ENCODE peak calls at places on chromosomes 2 and 18, in seven cellular contexts. N is hypothalamus; M is stimulated activated CD4-positive, alpha-beta T cell treated with anti-CD3 and anti-CD28 coated beads, Interleukin-2, amount 100 ng/mL, for 48 hours; Q is brain microvascular endothelial cell; K is iPS-NIHi11; J is C1 segment of cervical spinal cord; C is colonic mucosa. B is an unnamed sample.

GRCh38 chr2:225177098-225177497 is 134.8 kb upstream of the DOCK10 start:
- DNase-seq in K (no peak), M (no peak), C (no peak), N (no peak), Q (peak), J (peak), B (peak)

GRCh38 chr2:240293865-240294461 is 141.5 kb upstream of the GPC1 start:
- DNase-seq in N (no peak), M (no peak), J (no peak), C (no peak), K (peak), Q (no peak), B (no peak)

GRCh38 chr18:22168360-22168921 is 948 bp upstream of the GATA6 start:
- DNase-seq in C (peak), J (no peak), Q (no peak), K (no peak), M (no peak), N (no peak), B (no peak)

GRCh38 chr2:99404800-99405669 is 67.8 kb downstream of the EIF5B start:
- DNase-seq in C (no peak), M (no peak), Q (no peak), K (no peak), N (no peak), J (no peak), B (no peak)

GRCh38 chr2:237901932-237902846 is 42.8 kb downstream of the RAMP1 start:
- DNase-seq in K (no peak), Q (no peak), N (no peak), M (no peak), J (no peak), C (no peak), B (no peak)

GRCh38 chr2:150971910-150972309 is 289.8 kb downstream of the RBM43 start:
- DNase-seq in Q (no peak), J (no peak), C (no peak), K (no peak), N (no peak), M (no peak), B (no peak)

GRCh38 chr2:239884051-239884405 is 141.1 kb downstream of the NDUFA10 start:
- DNase-seq in K (no peak), Q (no peak), J (no peak), M (no peak), N (no peak), C (no peak), B (no peak)

GRCh38 chr2:189222440-189222839 is 42.9 kb upstream of the COL5A2 start:
- DNase-seq in Q (no peak), K (peak), J (no peak), N (no peak), M (no peak), C (peak), B (peak)

GRCh38 chr2:54891901-54892300 is 158.3 kb downstream of the RTN4 start:
- DNase-seq in M (no peak), C (no peak), N (no peak), Q (no peak), K (no peak), J (no peak), B (peak)

GRCh38 chr2:96626553-96626942 is 11.6 kb downstream of the KANSL3 start:
- DNase-seq in Q (no peak), M (no peak), C (no peak), N (no peak), J (no peak), K (no peak), B (no peak)

GRCh38 chr2:168948621-168949212 is 47.6 kb downstream of the G6PC2 start:
- DNase-seq in Q (no peak), M (no peak), J (no peak), C (no peak), N (no peak), K (peak), B (no peak)

GRCh38 chr2:144161061-144161460 is 358.9 kb downstream of the ZEB2 start:
- DNase-seq in J (no peak), C (no peak), K (no peak), Q (no peak), N (no peak), M (no peak), B (no peak)

GRCh38 chr18:9495916-9496540 is 20.7 kb downstream of the RALBP1 start:
- DNase-seq in Q (no peak), C (no peak), J (no peak), N (no peak), K (no peak), M (no peak), B (no peak)

GRCh38 chr18:78238404-78239089 is 741.1 kb upstream of the SALL3 start:
- DNase-seq in C (no peak), K (no peak), J (no peak), Q (no peak), N (no peak), M (no peak), B (no peak)

GRCh38 chr18:4544131-4544530 is 89.0 kb upstream of the DLGAP1 start:
- DNase-seq in K (no peak), Q (no peak), J (no peak), N (no peak), C (no peak), M (no peak), B (peak)

GRCh38 chr2:204691911-204692510 is 146.7 kb downstream of the PARD3B start:
- DNase-seq in J (no peak), N (no peak), C (peak), K (peak), Q (peak), M (peak), B (peak)

GRCh38 chr2:126736133-126736874 is 80.3 kb downstream of the GYPC start:
- DNase-seq in Q (no peak), M (no peak), N (no peak), C (peak), J (no peak), K (no peak), B (no peak)

GRCh38 chr2:45505138-45505537 is 105.9 kb downstream of the SRBD1 start:
- DNase-seq in C (no peak), Q (no peak), K (no peak), N (no peak), M (no peak), J (no peak), B (no peak)

GRCh38 chr2:193539188-193539587 is 1344.5 kb upstream of the TMEFF2 start:
- DNase-seq in N (no peak), C (no peak), J (no peak), Q (no peak), K (no peak), M (no peak), B (no peak)

GRCh38 chr2:148607553-148607952 is 37.0 kb upstream of the EPC2 start:
- DNase-seq in M (no peak), J (no peak), Q (no peak), C (no peak), N (no peak), K (no peak), B (no peak)

GRCh38 chr2:196925445-196925767 is 1.1 kb downstream of the PGAP1 start:
- DNase-seq in M (no peak), C (no peak), N (no peak), Q (no peak), J (no peak), K (no peak), B (peak)

B was measured in astrocyte of the spinal cord.